ENCODE peak calls at places on chromosomes 3 and 15, in nine cellular contexts. One of them, this sample, is unnamed.

GRCh38 chr3:194739498-194740284 is 54.0 kb downstream of the FAM43A start:
- DNase-seq in choroid plexus epithelial cell: no peak
- DNase-seq in mammary epithelial cell: peak; percentile 39
- DNase-seq in lower lobe of right lung: no peak
- DNase-seq in spleen: no peak
- DNase-seq in glutamatergic neuron: no peak
- DNase-seq in GM06990: no peak
- DNase-seq in neural crest cell: no peak
- DNase-seq in AG04449: no peak
- DNase-seq in this sample: no peak

GRCh38 chr15:75928680-75929608 is 25.3 kb downstream of the FBXO22 start:
- DNase-seq in choroid plexus epithelial cell: peak; percentile 70
- DNase-seq in mammary epithelial cell: no peak
- DNase-seq in lower lobe of right lung: no peak
- DNase-seq in spleen: no peak
- DNase-seq in glutamatergic neuron: peak; percentile 59
- DNase-seq in GM06990: no peak
- DNase-seq in neural crest cell: peak; percentile 9
- DNase-seq in AG04449: no peak
- DNase-seq in this sample: peak; percentile 62

GRCh38 chr3:188362405-188362831 is 208.5 kb downstream of the LPP start:
- DNase-seq in choroid plexus epithelial cell: peak; percentile 90
- DNase-seq in mammary epithelial cell: peak; percentile 72
- DNase-seq in lower lobe of right lung: no peak
- DNase-seq in spleen: no peak
- DNase-seq in glutamatergic neuron: no peak
- DNase-seq in GM06990: no peak
- DNase-seq in neural crest cell: no peak
- DNase-seq in AG04449: no peak
- DNase-seq in this sample: no peak

GRCh38 chr15:42069496-42070275 is 24.7 kb downstream of the PLA2G4D start:
- DNase-seq in choroid plexus epithelial cell: no peak
- DNase-seq in mammary epithelial cell: no peak
- DNase-seq in lower lobe of right lung: no peak
- DNase-seq in spleen: no peak
- DNase-seq in glutamatergic neuron: no peak
- DNase-seq in GM06990: no peak
- DNase-seq in neural crest cell: no peak
- DNase-seq in AG04449: no peak
- DNase-seq in this sample: no peak

GRCh38 chr3:168053115-168053514 is 42.6 kb downstream of the GOLIM4 start:
- DNase-seq in choroid plexus epithelial cell: no peak
- DNase-seq in mammary epithelial cell: no peak
- DNase-seq in lower lobe of right lung: no peak
- DNase-seq in spleen: no peak
- DNase-seq in glutamatergic neuron: no peak
- DNase-seq in GM06990: no peak
- DNase-seq in neural crest cell: no peak
- DNase-seq in AG04449: no peak
- DNase-seq in this sample: no peak

GRCh38 chr3:13282986-13283876 is 136.9 kb downstream of the NUP210 start:
- DNase-seq in choroid plexus epithelial cell: no peak
- DNase-seq in mammary epithelial cell: peak; percentile 5
- DNase-seq in lower lobe of right lung: peak; percentile 40
- DNase-seq in spleen: peak; percentile 80
- DNase-seq in glutamatergic neuron: peak; percentile 62
- DNase-seq in GM06990: no peak
- DNase-seq in neural crest cell: no peak
- DNase-seq in AG04449: no peak
- DNase-seq in this sample: peak; percentile 68

GRCh38 chr3:28322464-28322863 is 26.1 kb upstream of the ZCWPW2 start:
- DNase-seq in choroid plexus epithelial cell: peak; percentile 61
- DNase-seq in mammary epithelial cell: peak; percentile 47
- DNase-seq in lower lobe of right lung: no peak
- DNase-seq in spleen: no peak
- DNase-seq in glutamatergic neuron: no peak
- DNase-seq in GM06990: no peak
- DNase-seq in neural crest cell: no peak
- DNase-seq in AG04449: no peak
- DNase-seq in this sample: no peak

GRCh38 chr3:160184655-160185054 is 40.6 kb upstream of the C3orf80 start:
- DNase-seq in choroid plexus epithelial cell: peak; percentile 70
- DNase-seq in mammary epithelial cell: no peak
- DNase-seq in lower lobe of right lung: no peak
- DNase-seq in spleen: no peak
- DNase-seq in glutamatergic neuron: no peak
- DNase-seq in GM06990: peak; percentile 6
- DNase-seq in neural crest cell: no peak
- DNase-seq in AG04449: peak; percentile 71
- DNase-seq in this sample: no peak

GRCh38 chr3:189123595-189124387 is 48.0 kb upstream of the TPRG1 start:
- DNase-seq in choroid plexus epithelial cell: no peak
- DNase-seq in mammary epithelial cell: no peak
- DNase-seq in lower lobe of right lung: no peak
- DNase-seq in spleen: no peak
- DNase-seq in glutamatergic neuron: no peak
- DNase-seq in GM06990: no peak
- DNase-seq in neural crest cell: no peak
- DNase-seq in AG04449: no peak
- DNase-seq in this sample: no peak

GRCh38 chr3:196499807-196500524 is 3.6 kb downstream of the RNF168 start:
- DNase-seq in choroid plexus epithelial cell: no peak
- DNase-seq in mammary epithelial cell: no peak
- DNase-seq in lower lobe of right lung: no peak
- DNase-seq in spleen: no peak
- DNase-seq in glutamatergic neuron: no peak
- DNase-seq in GM06990: no peak
- DNase-seq in neural crest cell: no peak
- DNase-seq in AG04449: no peak
- DNase-seq in this sample: no peak

GRCh38 chr15:22866066-22866465 is 27.6 kb downstream of the NIPA2 start:
- DNase-seq in choroid plexus epithelial cell: peak; percentile 70
- DNase-seq in mammary epithelial cell: no peak
- DNase-seq in lower lobe of right lung: no peak
- DNase-seq in spleen: no peak
- DNase-seq in glutamatergic neuron: no peak
- DNase-seq in GM06990: no peak
- DNase-seq in neural crest cell: no peak
- DNase-seq in AG04449: no peak
- DNase-seq in this sample: no peak

GRCh38 chr15:68223171-68223570 is 6.4 kb downstream of the CLN6 start:
- DNase-seq in choroid plexus epithelial cell: no peak
- DNase-seq in mammary epithelial cell: no peak
- DNase-seq in lower lobe of right lung: no peak
- DNase-seq in spleen: no peak
- DNase-seq in glutamatergic neuron: no peak
- DNase-seq in GM06990: no peak
- DNase-seq in neural crest cell: no peak
- DNase-seq in AG04449: no peak
- DNase-seq in this sample: no peak

GRCh38 chr3:50474717-50475116 is 28.7 kb downstream of the CACNA2D2 start:
- DNase-seq in choroid plexus epithelial cell: peak; percentile 63
- DNase-seq in mammary epithelial cell: peak; percentile 3
- DNase-seq in lower lobe of right lung: no peak
- DNase-seq in spleen: no peak
- DNase-seq in glutamatergic neuron: no peak
- DNase-seq in GM06990: no peak
- DNase-seq in neural crest cell: no peak
- DNase-seq in AG04449: no peak
- DNase-seq in this sample: no peak

GRCh38 chr15:33283603-33284002 is 27.2 kb upstream of the RYR3 start:
- DNase-seq in choroid plexus epithelial cell: no peak
- DNase-seq in mammary epithelial cell: no peak
- DNase-seq in lower lobe of right lung: no peak
- DNase-seq in spleen: no peak
- DNase-seq in glutamatergic neuron: no peak
- DNase-seq in GM06990: no peak
- DNase-seq in neural crest cell: no peak
- DNase-seq in AG04449: no peak
- DNase-seq in this sample: no peak

GRCh38 chr3:170440346-170440745 is 21.7 kb downstream of the CLDN11 start:
- DNase-seq in choroid plexus epithelial cell: peak; percentile 58
- DNase-seq in mammary epithelial cell: peak; percentile 79
- DNase-seq in lower lobe of right lung: no peak
- DNase-seq in spleen: no peak
- DNase-seq in glutamatergic neuron: no peak
- DNase-seq in GM06990: no peak
- DNase-seq in neural crest cell: no peak
- DNase-seq in AG04449: no peak
- DNase-seq in this sample: no peak

DNA sequence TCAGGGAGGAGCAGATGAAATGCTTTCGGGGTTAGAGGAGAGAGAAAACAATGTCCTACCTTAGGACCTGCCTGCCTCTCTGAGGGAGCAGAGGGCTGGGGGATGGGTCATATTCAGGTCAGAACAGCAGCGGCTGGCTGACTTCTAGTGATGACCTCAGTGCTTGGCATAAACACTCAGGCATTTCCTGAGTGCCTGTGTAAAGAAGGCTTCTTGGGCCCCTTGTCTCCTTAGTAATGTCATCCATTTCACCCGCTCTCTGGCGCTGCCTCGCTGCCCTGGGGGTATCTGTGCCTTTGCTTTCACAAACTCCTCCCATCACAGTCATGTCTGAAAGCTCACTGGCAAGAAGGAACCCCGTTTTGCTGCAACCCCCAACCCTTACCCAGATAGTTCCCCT is 82.9 kb upstream of the GSK3B start:
- DNase-seq in choroid plexus epithelial cell: peak; percentile 77
- DNase-seq in mammary epithelial cell: peak; percentile 91
- DNase-seq in lower lobe of right lung: peak; percentile 60
- DNase-seq in spleen: no peak
- DNase-seq in glutamatergic neuron: no peak
- DNase-seq in GM06990: no peak
- DNase-seq in neural crest cell: peak; percentile 12
- DNase-seq in AG04449: no peak
- DNase-seq in this sample: peak; percentile 19
- TF ChIP-seq CTCF in choroid plexus epithelial cell: peak; percentile 46
- TF ChIP-seq CTCF in mammary epithelial cell: peak; percentile 20
- TF ChIP-seq CTCF in lower lobe of right lung: no peak
- TF ChIP-seq CTCF in spleen: no peak
- TF ChIP-seq CTCF in glutamatergic neuron: no peak
- TF ChIP-seq CTCF in GM06990: no peak
- TF ChIP-seq CTCF in neural crest cell: no peak
- TF ChIP-seq CTCF in AG04449: peak; percentile 7
- TF ChIP-seq CTCF in this sample: no peak

GRCh38 chr3:52798978-52799476 is 4.4 kb downstream of the ITIH3 start:
- DNase-seq in choroid plexus epithelial cell: peak; percentile 19
- DNase-seq in mammary epithelial cell: peak; percentile 69
- DNase-seq in lower lobe of right lung: no peak
- DNase-seq in spleen: no peak
- DNase-seq in glutamatergic neuron: peak; percentile 49
- DNase-seq in GM06990: no peak
- DNase-seq in neural crest cell: peak; percentile 18
- DNase-seq in AG04449: no peak
- DNase-seq in this sample: peak; percentile 75
- TF ChIP-seq CTCF in choroid plexus epithelial cell: peak; percentile 60
- TF ChIP-seq CTCF in mammary epithelial cell: peak; percentile 69
- TF ChIP-seq CTCF in lower lobe of right lung: peak; percentile 32
- TF ChIP-seq CTCF in spleen: no peak
- TF ChIP-seq CTCF in glutamatergic neuron: peak; percentile 60
- TF ChIP-seq CTCF in GM06990: peak; percentile 73
- TF ChIP-seq CTCF in neural crest cell: peak; percentile 61
- TF ChIP-seq CTCF in AG04449: no peak
- TF ChIP-seq CTCF in this sample: peak; percentile 76

GRCh38 chr15:43791993-43792760 is at the start of gene SERF2:
- DNase-seq in choroid plexus epithelial cell: peak; percentile 100
- DNase-seq in mammary epithelial cell: peak; percentile 99
- DNase-seq in lower lobe of right lung: peak; percentile 100
- DNase-seq in spleen: peak; percentile 100
- DNase-seq in glutamatergic neuron: peak; percentile 100
- DNase-seq in GM06990: peak; percentile 100
- DNase-seq in neural crest cell: peak; percentile 99
- DNase-seq in AG04449: peak; percentile 96
- DNase-seq in this sample: peak; percentile 99

GRCh38 chr15:43795197-43795596 is 3.1 kb downstream of the SERF2 start:
- DNase-seq in choroid plexus epithelial cell: no peak
- DNase-seq in mammary epithelial cell: no peak
- DNase-seq in lower lobe of right lung: no peak
- DNase-seq in spleen: no peak
- DNase-seq in glutamatergic neuron: no peak
- DNase-seq in GM06990: no peak
- DNase-seq in neural crest cell: no peak
- DNase-seq in AG04449: no peak
- DNase-seq in this sample: no peak

GRCh38 chr15:43794269-43795037 is 2.3 kb downstream of the SERF2 start:
- DNase-seq in choroid plexus epithelial cell: peak; percentile 56
- DNase-seq in mammary epithelial cell: no peak
- DNase-seq in lower lobe of right lung: no peak
- DNase-seq in spleen: no peak
- DNase-seq in glutamatergic neuron: no peak
- DNase-seq in GM06990: no peak
- DNase-seq in neural crest cell: no peak
- DNase-seq in AG04449: no peak
- DNase-seq in this sample: no peak

GRCh38 chr15:43793647-43794046 is 1.5 kb downstream of the SERF2 start:
- DNase-seq in choroid plexus epithelial cell: no peak
- DNase-seq in mammary epithelial cell: no peak
- DNase-seq in lower lobe of right lung: no peak
- DNase-seq in spleen: no peak
- DNase-seq in glutamatergic neuron: no peak
- DNase-seq in GM06990: no peak
- DNase-seq in neural crest cell: no peak
- DNase-seq in AG04449: no peak
- DNase-seq in this sample: no peak

DNA sequence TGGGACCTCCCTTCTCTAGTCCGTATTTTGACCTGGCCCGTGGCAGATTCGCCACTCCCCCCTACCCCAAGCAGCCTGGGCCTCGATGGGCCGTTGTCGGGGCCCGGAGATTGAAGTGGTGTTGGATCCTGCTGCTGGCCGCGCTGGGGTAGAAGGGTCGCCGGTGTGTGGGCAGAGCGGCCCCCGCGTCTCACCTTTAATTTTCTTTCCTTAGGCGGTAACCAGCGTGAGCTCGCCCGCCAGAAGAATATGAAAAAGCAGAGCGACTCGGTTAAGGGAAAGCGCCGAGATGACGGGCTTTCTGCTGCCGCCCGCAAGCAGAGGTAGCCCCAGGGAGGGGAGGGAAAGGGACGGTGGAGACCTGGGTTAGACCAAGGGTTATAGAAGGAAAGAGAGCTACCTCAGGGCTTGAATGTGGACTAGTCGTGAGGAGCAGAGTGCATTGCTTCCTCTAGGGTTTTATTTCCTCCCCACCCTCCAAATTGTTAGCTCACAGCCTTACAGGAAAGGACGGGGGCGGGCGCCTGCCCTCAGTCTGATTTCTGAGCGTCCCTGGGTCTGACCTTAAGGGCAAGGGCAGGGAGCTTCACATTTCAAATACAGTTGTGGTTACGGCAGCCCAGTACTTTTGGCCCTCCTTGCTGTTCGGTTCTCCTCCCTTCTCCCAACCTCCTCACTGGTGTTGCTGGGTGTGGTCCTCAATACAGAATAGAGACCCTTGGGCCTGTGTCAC is 807 bp downstream of the SERF2 start:
- DNase-seq in choroid plexus epithelial cell: peak; percentile 51
- DNase-seq in mammary epithelial cell: peak; percentile 22
- DNase-seq in lower lobe of right lung: peak; percentile 67
- DNase-seq in spleen: peak; percentile 79
- DNase-seq in glutamatergic neuron: no peak
- DNase-seq in GM06990: no peak
- DNase-seq in neural crest cell: no peak
- DNase-seq in AG04449: no peak
- DNase-seq in this sample: peak; percentile 13
- TF ChIP-seq CTCF in choroid plexus epithelial cell: peak; percentile 40
- TF ChIP-seq CTCF in mammary epithelial cell: peak; percentile 15
- TF ChIP-seq CTCF in lower lobe of right lung: no peak
- TF ChIP-seq CTCF in spleen: peak; percentile 19
- TF ChIP-seq CTCF in glutamatergic neuron: no peak
- TF ChIP-seq CTCF in GM06990: no peak
- TF ChIP-seq CTCF in neural crest cell: no peak
- TF ChIP-seq CTCF in AG04449: peak; percentile 18
- TF ChIP-seq CTCF in this sample: no peak

GRCh38 chr3:72962317-72962716 is 34.3 kb upstream of the PPP4R2 start:
- DNase-seq in choroid plexus epithelial cell: no peak
- DNase-seq in mammary epithelial cell: no peak
- DNase-seq in lower lobe of right lung: no peak
- DNase-seq in spleen: no peak
- DNase-seq in glutamatergic neuron: no peak
- DNase-seq in GM06990: no peak
- DNase-seq in neural crest cell: no peak
- DNase-seq in AG04449: no peak
- DNase-seq in this sample: no peak
- TF ChIP-seq CTCF in choroid plexus epithelial cell: no peak
- TF ChIP-seq CTCF in mammary epithelial cell: no peak
- TF ChIP-seq CTCF in lower lobe of right lung: no peak
- TF ChIP-seq CTCF in spleen: no peak
- TF ChIP-seq CTCF in glutamatergic neuron: no peak
- TF ChIP-seq CTCF in GM06990: no peak
- TF ChIP-seq CTCF in neural crest cell: no peak
- TF ChIP-seq CTCF in AG04449: no peak
- TF ChIP-seq CTCF in this sample: no peak